ENCODE peak calls at places on chromosome 21, in six cellular contexts. Y, U, R, D, Q and O are unnamed samples.

GRCh38 chr21:15273244-15273643 is 208.4 kb upstream of the NRIP1 start:
- DNase-seq in D (no peak), Y (no peak), R (no peak), Q (no peak), U (no peak), O (no peak)

GRCh38 chr21:38905328-38905727 is 99.6 kb downstream of the ETS2 start:
- DNase-seq in D (no peak), Q (no peak), U (no peak), Y (no peak), R (no peak), O (no peak)

GRCh38 chr21:41947596-41948403 is 6.0 kb downstream of the C2CD2 start:
- DNase-seq in D (no peak), U (peak; percentile 58), Q (no peak), Y (no peak), R (peak; percentile 80), O (no peak)

GRCh38 chr21:38527737-38528136 is 29.5 kb upstream of the ERG start:
- DNase-seq in U (no peak), Y (no peak), Q (no peak), D (no peak), R (no peak), O (no peak)

GRCh38 chr21:16071082-16071481 is 341.3 kb downstream of the USP25 start:
- DNase-seq in Y (no peak), R (peak; percentile 16), U (peak; percentile 55), D (no peak), Q (no peak), O (peak; percentile 14)

GRCh38 chr21:26683996-26684395 is 110.9 kb upstream of the CYYR1 start:
- DNase-seq in D (no peak), U (no peak), Y (no peak), R (no peak), Q (no peak), O (no peak)

GRCh38 chr21:28884481-28884880 is 108.2 kb downstream of the LTN1 start:
- DNase-seq in R (peak; percentile 29), D (no peak), Y (no peak), Q (no peak), U (peak; percentile 43), O (no peak)

GRCh38 chr21:20551939-20552338 is 446.3 kb upstream of the NCAM2 start:
- DNase-seq in D (no peak), R (no peak), Q (no peak), Y (no peak), U (no peak), O (no peak)

GRCh38 chr21:25506887-25507286 is 100.4 kb downstream of the MRPL39 start:
- DNase-seq in R (no peak), Q (no peak), Y (no peak), D (peak; percentile 31), U (peak; percentile 87), O (peak; percentile 2)

GRCh38 chr21:29231781-29232548 is 66.8 kb upstream of the BACH1 start:
- DNase-seq in Q (no peak), Y (no peak), D (no peak), R (no peak), U (no peak), O (no peak)

GRCh38 chr21:27804515-27804914 is 837.6 kb upstream of the ADAMTS5 start:
- DNase-seq in D (no peak), Q (peak; percentile 21), R (no peak), U (no peak), Y (no peak), O (no peak)

GRCh38 chr21:42277593-42277992 is 37.6 kb downstream of the TFF3 start:
- DNase-seq in R (no peak), U (no peak), Y (no peak), D (no peak), Q (no peak), O (no peak)

GRCh38 chr21:14482165-14482564 is 64.0 kb downstream of the SAMSN1 start:
- DNase-seq in R (no peak), Q (no peak), U (no peak), Y (no peak), D (no peak), O (no peak)

GRCh38 chr21:43338951-43339350 is 88.0 kb downstream of the SIK1 start:
- DNase-seq in Q (no peak), U (no peak), Y (no peak), D (no peak), R (no peak), O (no peak)

GRCh38 chr21:42835211-42835610 is 44.1 kb downstream of the WDR4 start:
- DNase-seq in Q (no peak), Y (no peak), D (no peak), R (no peak), U (no peak), O (no peak)

GRCh38 chr21:31529406-31529805 is 130.1 kb upstream of the SOD1 start:
- DNase-seq in R (no peak), D (no peak), Y (no peak), Q (no peak), U (no peak), O (no peak)

DNA sequence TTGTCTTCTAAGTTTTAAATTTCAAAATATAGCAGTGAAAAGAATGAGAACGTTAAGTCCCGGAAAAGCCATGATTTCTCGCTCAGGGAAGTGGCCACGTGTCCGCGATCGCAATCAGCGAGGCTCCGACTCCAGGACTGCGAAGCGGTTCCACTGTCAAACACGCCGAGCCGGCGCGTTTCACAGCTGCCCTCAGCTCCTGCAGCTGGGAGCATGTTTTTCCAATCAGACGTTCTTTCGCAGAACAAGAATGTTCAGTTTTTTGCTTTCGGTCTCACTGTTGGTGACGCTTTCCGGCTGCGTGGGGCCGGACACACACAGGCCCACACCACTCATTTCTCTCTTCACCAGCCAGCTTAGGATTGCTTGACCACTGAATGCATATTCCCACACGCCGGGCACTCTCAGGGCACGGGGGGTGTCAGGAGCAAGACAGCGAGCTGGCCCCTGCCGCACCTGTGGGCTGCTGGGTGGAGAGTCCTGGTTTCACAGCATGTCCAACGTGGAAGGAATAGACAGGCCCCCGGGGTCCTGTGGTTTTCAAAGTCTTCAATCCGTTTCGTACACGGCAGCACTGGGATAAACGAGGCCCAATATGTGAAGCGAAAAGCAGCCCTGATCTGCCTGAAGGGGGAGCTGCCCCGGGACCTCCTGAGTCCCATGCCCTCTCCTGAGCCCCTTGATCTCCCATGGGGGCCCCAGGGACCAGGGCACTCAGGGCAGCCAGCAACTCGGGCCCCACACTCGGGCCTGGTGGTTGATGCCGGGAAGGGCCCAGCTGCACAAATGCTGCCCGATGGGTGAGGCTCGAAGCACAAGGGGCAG is 47.3 kb upstream of the COL18A1 start:
- DNase-seq in U (peak; percentile 62), D (no peak), R (peak; percentile 44), Q (peak; percentile 58), Y (peak; percentile 52), O (peak; percentile 80)
- TF ChIP-seq CTCF in U (peak; percentile 9), D (peak; percentile 11), R (peak; percentile 12), Q (peak; percentile 46), Y (no peak), O (no peak)

GRCh38 chr21:34890724-34891609 is 158.1 kb downstream of the RUNX1 start:
- DNase-seq in R (no peak), Y (no peak), D (no peak), Q (peak; percentile 72), U (peak; percentile 61), O (peak; percentile 44)
- H3K4me3 ChIP-seq in R (peak overlapping the region; percentile 32), Y (no peak overlapping the region), D (peak overlapping the region; percentile 83), Q (peak overlapping the region; percentile 62), U (peak overlapping the region; percentile 59), O (peak overlapping the region; percentile 73)

GRCh38 chr21:44461438-44462089 is 6.3 kb downstream of the LRRC3 start:
- DNase-seq in U (no peak), D (no peak), R (no peak), Y (no peak), Q (peak; percentile 40), O (no peak)
- TF ChIP-seq CTCF in U (no peak), D (no peak), R (no peak), Y (no peak), Q (peak; percentile 42), O (no peak)

DNA sequence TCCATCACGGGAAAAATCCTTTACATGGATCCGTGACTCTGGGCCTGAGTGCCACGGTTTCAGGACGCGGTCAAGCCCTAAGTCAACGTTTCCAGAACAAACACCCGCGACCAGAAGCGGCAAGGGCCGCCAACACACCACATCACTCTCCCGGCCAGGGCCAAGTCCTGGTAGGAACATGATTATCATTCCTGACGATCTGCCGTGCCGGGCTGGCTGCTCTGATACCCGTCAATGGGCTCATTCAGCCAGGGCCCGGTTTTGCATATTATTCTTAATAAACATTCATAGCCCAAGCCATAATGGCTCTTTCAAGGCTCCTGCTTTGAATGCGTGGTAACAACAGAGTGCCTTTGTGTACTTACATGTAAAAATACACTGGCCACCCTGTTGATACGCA is 44.6 kb upstream of the SIM2 start:
- DNase-seq in Q (no peak), R (no peak), Y (no peak), U (no peak), D (no peak), O (no peak)
- H3K4me3 ChIP-seq in Q (no peak overlapping the region), R (no peak overlapping the region), Y (no peak overlapping the region), U (no peak overlapping the region), D (no peak overlapping the region), O (no peak overlapping the region)

GRCh38 chr21:44800971-44801467 is 601 bp downstream of the UBE2G2 start:
- DNase-seq in Q (peak; percentile 60), R (peak; percentile 31), U (peak; percentile 23), D (no peak), Y (no peak), O (no peak)

GRCh38 chr21:44803651-44804050 is 2.0 kb upstream of the UBE2G2 start:
- DNase-seq in D (no peak), Q (no peak), Y (no peak), R (no peak), U (no peak), O (no peak)

GRCh38 chr21:44801468-44802395 is at the start of gene UBE2G2:
- DNase-seq in Q (peak; percentile 88), U (peak; percentile 76), Y (peak; percentile 77), D (no peak), R (peak; percentile 78), O (peak; percentile 74)

GRCh38 chr21:44804762-44805161 is 3.1 kb upstream of the UBE2G2 start:
- DNase-seq in D (no peak), Y (no peak), U (no peak), Q (no peak), R (no peak), O (no peak)

DNA sequence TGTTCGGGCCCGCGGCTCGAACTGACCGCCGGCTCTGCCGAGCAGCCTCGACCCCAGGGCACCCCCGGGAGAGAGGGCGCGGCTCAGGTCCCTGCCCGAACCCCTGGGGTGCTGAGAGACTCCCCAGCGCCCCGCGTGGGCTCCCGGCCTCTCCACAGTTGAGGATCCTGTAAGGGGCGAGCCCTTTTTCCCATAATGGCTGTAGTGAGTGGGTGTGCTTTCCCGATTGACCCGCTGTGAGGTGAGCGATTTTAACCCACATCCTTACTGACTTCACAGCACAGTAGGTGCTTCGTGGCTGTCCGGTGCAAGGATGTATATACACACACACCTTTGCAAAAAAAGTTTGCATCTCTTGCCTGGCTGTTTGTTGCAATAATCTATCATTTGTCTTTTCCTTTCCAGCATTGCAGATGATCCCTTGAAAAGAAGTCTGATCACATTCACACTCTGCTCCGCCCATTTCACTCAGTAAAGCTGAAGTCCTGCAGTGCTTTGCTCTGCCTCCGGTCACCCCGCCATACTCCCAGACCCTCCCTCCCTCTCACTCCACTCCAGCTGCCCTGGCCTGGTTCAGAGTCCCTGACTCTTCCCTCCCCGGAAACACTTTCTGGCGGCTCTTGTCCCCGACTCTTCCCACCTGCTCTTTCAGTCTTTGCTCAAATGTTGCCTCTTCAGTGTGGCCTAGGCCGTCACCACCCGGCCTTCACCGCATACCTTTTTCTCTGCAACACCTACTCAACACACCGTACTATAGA is 955 bp upstream of the UBE2G2 start:
- DNase-seq in Y (no peak), R (no peak), U (peak; percentile 13), D (no peak), Q (peak; percentile 72), O (no peak)
- TF ChIP-seq CTCF in Y (no peak), R (no peak), U (no peak), D (no peak), Q (peak; percentile 9), O (no peak)

GRCh38 chr21:40827509-40827908 is 19.4 kb downstream of the DSCAM start:
- DNase-seq in Q (no peak), Y (no peak), U (no peak), R (no peak), D (no peak), O (no peak)
- H3K4me3 ChIP-seq in Q (no peak overlapping the region), Y (no peak overlapping the region), U (no peak overlapping the region), R (no peak overlapping the region), D (no peak overlapping the region), O (no peak overlapping the region)